ENCODE peak calls at places on chromosomes 5 and 9, in five cellular contexts. M is stimulated activated CD4-positive, alpha-beta T cell treated with anti-CD3 and anti-CD28 coated beads, TNF-alpha, amount 100 ng/mL, for 48 hours; I is frontal cortex; O is activated CD4-positive, alpha-beta T cell treated with anti-CD3 and anti-CD28 coated beads for 36 hours; E is T-helper 1 cell. Z is an unnamed sample.
A peak's percentile ranks its signal among the peaks of the same experiment; 100 is the strongest.

GRCh38 chr5:55732592-55732991 is 5.3 kb upstream of the DDX4 start:
- DNase-seq in M (no peak), I (no peak), O (no peak), E (no peak), Z (no peak)

GRCh38 chr5:157290981-157291711 is 25.2 kb downstream of the CYFIP2 start:
- DNase-seq in M (no peak), I (no peak), O (peak; percentile 74), E (no peak), Z (no peak)

GRCh38 chr5:56281489-56282163 is 48.5 kb upstream of the ANKRD55 start:
- DNase-seq in M (no peak), I (no peak), O (no peak), E (no peak), Z (no peak)

GRCh38 chr9:89967527-89967926 is 362.7 kb downstream of the GADD45G start:
- DNase-seq in M (no peak), I (no peak), O (no peak), E (no peak), Z (no peak)

GRCh38 chr5:109468737-109469420 is 59.1 kb upstream of the PJA2 start:
- DNase-seq in M (peak; percentile 57), I (peak; percentile 58), O (peak; percentile 87), E (peak; percentile 49), Z (peak; percentile 49)

GRCh38 chr9:7169717-7170348 is 412.1 kb downstream of the KDM4C start:
- DNase-seq in M (no peak), I (no peak), O (no peak), E (no peak), Z (no peak)

GRCh38 chr5:178496661-178497060 is 93.5 kb downstream of the COL23A1 start:
- DNase-seq in M (no peak), I (no peak), O (no peak), E (no peak), Z (no peak)

GRCh38 chr5:13976223-13976622 is 31.7 kb upstream of the DNAH5 start:
- DNase-seq in M (no peak), I (no peak), O (no peak), E (no peak), Z (no peak)

GRCh38 chr5:112492291-112492690 is 73.2 kb upstream of the EPB41L4A start:
- DNase-seq in M (peak; percentile 5), I (no peak), O (peak; percentile 59), E (no peak), Z (peak; percentile 39)

GRCh38 chr9:123637940-123638634 is 282.1 kb downstream of the CRB2 start:
- DNase-seq in M (no peak), I (no peak), O (peak; percentile 21), E (no peak), Z (no peak)

GRCh38 chr5:36744678-36745659 is 131.6 kb upstream of the NIPBL start:
- DNase-seq in M (no peak), I (peak; percentile 67), O (peak; percentile 57), E (no peak), Z (peak; percentile 47)

GRCh38 chr9:89436963-89437625 is 60.8 kb downstream of the SEMA4D start:
- DNase-seq in M (no peak), I (no peak), O (peak; percentile 70), E (peak; percentile 62), Z (no peak)

GRCh38 chr5:24163091-24163490 is 481.7 kb downstream of the CDH10 start:
- DNase-seq in M (no peak), I (no peak), O (no peak), E (no peak), Z (no peak)

GRCh38 chr9:2132484-2133082 is 117.4 kb downstream of the SMARCA2 start:
- DNase-seq in M (no peak), I (peak; percentile 3), O (no peak), E (no peak), Z (no peak)

GRCh38 chr5:172144291-172144815 is 43.7 kb downstream of the STK10 start:
- DNase-seq in M (no peak), I (peak; percentile 38), O (no peak), E (no peak), Z (no peak)

GRCh38 chr9:78831726-78832125 is 534.8 kb downstream of the PSAT1 start:
- DNase-seq in M (no peak), I (no peak), O (no peak), E (no peak), Z (no peak)

GRCh38 chr5:168288349-168289245 is 2.8 kb upstream of the WWC1 start:
- DNase-seq in M (no peak), I (no peak), O (no peak), E (no peak), Z (no peak)

GRCh38 chr5:140349244-140349643 is 2.8 kb upstream of the HBEGF start:
- DNase-seq in M (no peak), I (no peak), O (no peak), E (no peak), Z (no peak)

GRCh38 chr5:66642538-66642937 is 46.3 kb downstream of the MAST4 start:
- DNase-seq in M (no peak), I (no peak), O (no peak), E (no peak), Z (no peak)

GRCh38 chr9:128323192-128323730 is 622 bp downstream of the COQ4 start:
- DNase-seq in M (no peak), I (no peak), O (no peak), E (no peak), Z (no peak)

GRCh38 chr5:38448553-38449350 is 107.7 kb downstream of the LIFR start:
- DNase-seq in M (no peak), I (no peak), O (no peak), E (no peak), Z (no peak)

GRCh38 chr5:55900776-55901175 is 49.6 kb downstream of the IL31RA start:
- DNase-seq in M (no peak), I (no peak), O (no peak), E (no peak), Z (no peak)

GRCh38 chr9:88767504-88767790 is 223.8 kb upstream of the S1PR3 start:
- DNase-seq in M (no peak), I (no peak), O (no peak), E (no peak), Z (no peak)

GRCh38 chr9:111661802-111662491 is 542 bp downstream of the GNG10 start:
- DNase-seq in M (peak; percentile 4), I (peak; percentile 57), O (peak; percentile 58), E (peak; percentile 12), Z (peak; percentile 20)

GRCh38 chr5:150249744-150250143 is 39.8 kb downstream of the CAMK2A start:
- DNase-seq in M (no peak), I (no peak), O (no peak), E (no peak), Z (no peak)

GRCh38 chr5:142014911-142015584 is 2.2 kb upstream of the GNPDA1 start:
- DNase-seq in M (no peak), I (no peak), O (peak; percentile 70), E (peak; percentile 34), Z (no peak)

GRCh38 chr5:1748271-1748670 is 51.4 kb downstream of the MRPL36 start:
- DNase-seq in M (no peak), I (no peak), O (peak; percentile 0), E (no peak), Z (no peak)